ENCODE peak calls at places on chromosomes 16 and 17, in five cellular contexts. S, B, V, Z and X are unnamed samples.
A peak's percentile ranks its signal among the peaks of the same experiment; 100 is the strongest.

GRCh38 chr17:41835800-41836549 is at the start of gene NT5C3B:
- DNase-seq in S (peak; percentile 18), B (peak; percentile 64), V (peak; percentile 67), Z (peak; percentile 60), X (peak; percentile 82)

GRCh38 chr16:8832383-8833100 is 34.9 kb downstream of the PMM2 start:
- DNase-seq in S (no peak), B (no peak), V (no peak), Z (no peak), X (no peak)

GRCh38 chr16:57027067-57027466 is 37.7 kb downstream of the NLRC5 start:
- DNase-seq in S (no peak), B (no peak), V (no peak), Z (no peak), X (no peak)

GRCh38 chr16:88014201-88014781 is 63.1 kb downstream of the BANP start:
- DNase-seq in S (no peak), B (no peak), V (peak; percentile 23), Z (peak; percentile 37), X (peak; percentile 49)

GRCh38 chr16:16095646-16096045 is 127.6 kb downstream of the ABCC6 start:
- DNase-seq in S (no peak), B (no peak), V (no peak), Z (no peak), X (no peak)

GRCh38 chr17:5122586-5123342 is 6.9 kb downstream of the USP6 start:
- DNase-seq in S (peak; percentile 11), B (peak; percentile 37), V (peak; percentile 24), Z (no peak), X (peak; percentile 68)

GRCh38 chr17:4314179-4314578 is 50.4 kb upstream of the ANKFY1 start:
- DNase-seq in S (no peak), B (no peak), V (no peak), Z (no peak), X (no peak)

GRCh38 chr16:27239906-27240655 is 28.5 kb downstream of the NSMCE1 start:
- DNase-seq in S (no peak), B (no peak), V (no peak), Z (no peak), X (peak; percentile 46)

GRCh38 chr17:1629647-1630310 is 1.1 kb upstream of the SLC43A2 start:
- DNase-seq in S (no peak), B (peak; percentile 63), V (peak; percentile 84), Z (peak; percentile 73), X (peak; percentile 80)

GRCh38 chr16:22216191-22216831 is 10.2 kb downstream of the EEF2K start:
- DNase-seq in S (no peak), B (no peak), V (no peak), Z (no peak), X (no peak)
- TF ChIP-seq EP300 in S (no peak), B (no peak), V (no peak), Z (no peak), X (no peak)

GRCh38 chr17:82868715-82869131 is 28.9 kb upstream of the ZNF750 start:
- DNase-seq in S (no peak), B (no peak), V (no peak), Z (no peak), X (no peak)
- TF ChIP-seq EP300 in S (no peak), B (no peak), V (no peak), Z (no peak), X (no peak)

GRCh38 chr16:64092284-64092683 is 1029.6 kb downstream of the CDH11 start:
- DNase-seq in S (no peak), B (no peak), V (no peak), Z (peak; percentile 0), X (no peak)

GRCh38 chr16:64096671-64097070 is 1025.2 kb downstream of the CDH11 start:
- DNase-seq in S (no peak), B (no peak), V (no peak), Z (no peak), X (no peak)

GRCh38 chr16:64098451-64098850 is 1023.4 kb downstream of the CDH11 start:
- DNase-seq in S (no peak), B (no peak), V (no peak), Z (no peak), X (no peak)

GRCh38 chr16:64094170-64094960 is 1027.5 kb downstream of the CDH11 start:
- DNase-seq in S (no peak), B (no peak), V (no peak), Z (no peak), X (no peak)

DNA sequence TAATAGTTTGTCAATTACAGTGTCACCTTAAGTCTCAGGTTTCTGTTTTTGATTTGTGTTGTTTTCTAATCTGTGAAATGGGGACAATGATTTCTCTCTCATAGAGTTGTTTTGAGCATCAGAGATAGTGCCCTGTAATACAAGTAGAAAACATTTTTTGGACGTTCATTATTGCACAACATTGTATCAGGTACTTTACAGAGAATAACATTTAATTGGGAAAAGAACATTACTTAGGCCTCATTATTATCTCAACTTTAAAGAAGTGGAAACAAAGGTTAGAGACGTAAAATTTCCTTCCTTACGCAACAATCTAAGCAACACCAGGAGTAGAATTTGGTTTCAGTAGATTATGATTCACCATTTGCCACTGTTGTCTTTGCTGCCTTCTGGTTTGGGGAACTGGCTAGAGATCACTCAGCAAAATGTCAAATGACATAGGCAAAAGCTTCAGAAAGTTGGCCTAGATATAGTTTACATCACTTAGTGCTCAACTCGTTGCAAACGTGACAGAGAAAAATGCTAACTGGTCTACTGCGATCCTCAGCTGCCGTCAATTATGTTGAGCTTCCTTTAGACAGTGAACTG is 1026.8 kb downstream of the CDH11 start:
- DNase-seq in S (no peak), B (no peak), V (no peak), Z (no peak), X (no peak)
- TF ChIP-seq EP300 in S (no peak), B (no peak), V (no peak), Z (no peak), X (no peak)

DNA sequence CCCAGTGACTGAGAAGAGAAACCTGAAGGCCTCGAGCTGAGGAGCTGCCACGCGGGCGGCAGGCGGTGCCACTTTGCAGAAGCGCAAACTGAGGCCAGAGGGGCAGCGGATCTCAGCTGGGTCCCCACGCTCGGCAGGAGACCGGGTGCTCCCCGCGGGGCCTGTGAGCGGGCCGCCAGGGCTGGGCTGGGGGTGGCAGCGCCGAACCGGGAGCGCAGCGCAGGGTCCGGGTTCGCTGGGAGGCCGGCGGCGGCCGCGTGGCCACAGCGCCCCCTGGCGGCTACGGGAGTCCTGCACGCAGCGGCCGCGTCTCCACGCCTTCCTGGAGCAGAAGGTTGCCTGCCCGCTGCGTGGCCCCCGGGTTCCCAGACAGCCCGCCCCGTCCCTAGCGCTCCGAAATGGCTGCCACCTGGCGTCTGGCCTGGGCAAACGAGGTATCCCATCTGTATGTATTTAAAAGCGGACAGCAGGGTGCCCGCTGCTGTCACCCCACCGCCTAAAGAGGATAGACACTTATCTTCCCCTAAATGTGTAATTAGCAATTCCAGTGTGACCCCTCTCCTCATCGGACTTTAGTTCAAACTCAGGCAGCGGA is 96.1 kb upstream of the CDH5 start:
- DNase-seq in S (peak; percentile 45), B (peak; percentile 87), V (peak; percentile 68), Z (peak; percentile 73), X (peak; percentile 78)
- TF ChIP-seq EP300 in S (no peak), B (no peak), V (no peak), Z (no peak), X (no peak)

DNA sequence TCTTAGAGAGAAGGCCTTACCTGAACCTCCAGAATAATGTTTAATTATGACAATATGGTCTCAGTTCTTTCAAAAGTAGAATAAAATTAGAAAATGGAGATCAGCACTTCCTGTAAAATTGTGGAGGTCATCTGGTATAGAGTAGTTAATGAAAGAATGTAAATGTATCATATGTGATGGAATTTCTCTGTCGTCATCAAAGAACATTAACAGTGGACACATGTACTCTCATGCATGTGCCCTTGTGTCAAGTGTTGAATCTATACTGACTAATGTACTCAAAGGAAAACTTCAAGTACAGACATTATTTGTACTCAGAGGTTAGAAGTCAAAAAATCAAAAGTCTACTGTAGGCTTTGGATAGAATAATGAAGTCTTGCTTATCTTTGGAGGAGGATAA is 129.2 kb upstream of the MYOCD start:
- DNase-seq in S (no peak), B (no peak), V (no peak), Z (no peak), X (no peak)
- TF ChIP-seq EP300 in S (no peak), B (no peak), V (no peak), Z (no peak), X (no peak)

DNA sequence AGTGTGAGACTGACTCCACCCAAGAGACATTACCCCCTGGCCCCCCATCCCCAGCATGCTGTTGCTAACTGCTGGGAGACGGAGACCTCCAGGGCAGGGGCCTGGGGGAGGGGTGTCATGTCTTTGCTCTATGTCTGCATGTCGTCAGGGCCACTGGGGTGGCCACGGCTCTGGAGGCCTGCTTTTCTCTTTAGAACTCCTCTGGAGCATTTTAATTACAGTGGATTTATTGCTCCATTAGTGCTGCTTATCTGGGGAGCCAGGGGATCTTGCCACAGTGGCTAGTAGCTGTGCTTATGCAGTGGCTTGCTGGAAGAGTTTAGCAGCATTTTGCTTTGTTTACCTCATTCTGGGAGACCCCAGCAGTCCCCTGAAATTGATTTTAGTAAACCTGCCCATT is 32.3 kb downstream of the CLEC16A start:
- DNase-seq in S (no peak), B (no peak), V (no peak), Z (no peak), X (peak; percentile 28)
- TF ChIP-seq EP300 in S (no peak), B (no peak), V (no peak), Z (no peak), X (no peak)

GRCh38 chr17:17591408-17592265 is at the start of gene PEMT:
- DNase-seq in S (peak; percentile 93), B (peak; percentile 94), V (peak; percentile 97), Z (peak; percentile 100), X (peak; percentile 99)
- TF ChIP-seq EP300 in S (peak; percentile 80), B (no peak), V (no peak), Z (no peak), X (no peak)

DNA sequence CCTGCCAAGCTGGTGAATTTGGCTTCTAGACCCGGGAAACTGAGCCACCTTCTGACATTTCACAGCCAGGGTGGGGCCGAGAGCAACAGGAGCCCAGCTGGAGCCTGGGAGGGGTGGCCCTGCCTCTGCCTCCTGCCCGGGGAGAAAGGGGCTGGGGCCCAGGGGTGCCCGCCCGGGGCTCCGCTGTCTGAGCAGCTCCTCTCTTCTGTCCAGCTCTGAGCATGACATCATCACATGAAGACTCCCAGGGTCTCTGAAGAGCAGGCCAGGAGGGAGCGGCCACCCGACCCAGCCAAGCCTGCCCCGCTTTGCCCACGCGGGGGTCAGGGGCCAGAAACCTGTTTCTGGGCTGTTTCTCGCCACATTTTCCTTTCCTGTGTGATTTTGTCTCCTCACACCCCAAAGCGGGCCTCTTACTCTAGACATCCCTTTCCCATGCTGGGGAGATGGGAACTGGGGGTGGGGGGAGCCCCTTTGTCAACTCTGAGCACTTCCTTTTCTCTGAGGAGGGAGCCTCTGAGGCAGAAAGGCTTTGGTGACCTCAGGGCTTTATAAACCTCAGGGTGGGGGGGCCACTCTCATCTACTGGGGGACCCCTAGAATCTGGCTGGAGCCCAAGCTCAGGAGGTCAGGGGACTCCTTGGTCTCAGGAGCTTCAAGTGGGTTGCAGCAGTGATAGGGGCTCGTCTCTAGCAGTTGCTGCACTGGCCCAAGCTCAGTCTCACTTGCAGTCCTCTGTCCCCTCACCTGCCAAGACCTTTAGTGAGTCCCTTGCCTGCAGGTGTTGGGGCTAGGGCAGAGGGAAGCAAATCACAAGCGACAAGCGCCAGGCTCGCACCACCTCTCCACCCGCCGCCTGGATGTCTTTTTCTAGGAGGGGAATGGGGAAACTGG is 7.6 kb downstream of the UBALD2 start:
- DNase-seq in S (no peak), B (no peak), V (no peak), Z (no peak), X (no peak)
- TF ChIP-seq EP300 in S (no peak), B (no peak), V (no peak), Z (no peak), X (no peak)